ENCODE peak calls at places on chromosome 1, in five cellular contexts. I is H9, C is K562, M is tibial artery, T is prostate gland. J is an unnamed sample. For H3K4me1, the result is how much of the 10 kb centered on the place peaks cover.

GRCh38 chr1:177451191-177451590 is 280.4 kb downstream of the BRINP2 start:
- DNase-seq in I (no peak), T (no peak), M (no peak), C (no peak), J (no peak)

GRCh38 chr1:167476061-167476460 is 42.3 kb downstream of the CD247 start:
- DNase-seq in C (no peak), T (no peak), M (no peak), I (no peak), J (no peak)

GRCh38 chr1:145871994-145872411 is 13.1 kb upstream of the PIAS3 start:
- DNase-seq in C (no peak), I (peak), T (no peak), M (no peak), J (no peak)

GRCh38 chr1:173269490-173270230 is 62.5 kb upstream of the TNFSF4 start:
- DNase-seq in C (peak), T (no peak), I (no peak), M (no peak), J (no peak)

GRCh38 chr1:183550915-183551314 is 39.3 kb downstream of the NCF2 start:
- DNase-seq in M (no peak), C (no peak), T (no peak), I (no peak), J (no peak)

GRCh38 chr1:22410401-22410800 is 41.2 kb upstream of the ZBTB40 start:
- DNase-seq in T (no peak), C (no peak), M (no peak), I (no peak), J (no peak)

GRCh38 chr1:109669246-109669948 is 1.5 kb downstream of the GSTM2 start:
- DNase-seq in M (no peak), T (no peak), I (no peak), C (no peak), J (no peak)

GRCh38 chr1:228515200-228515834 is 28.1 kb downstream of the RNF187 start:
- DNase-seq in M (no peak), C (peak), I (no peak), T (no peak), J (no peak)

GRCh38 chr1:172900359-172900997 is 150.3 kb downstream of the TNFSF18 start:
- DNase-seq in I (no peak), M (no peak), C (no peak), T (no peak), J (no peak)

GRCh38 chr1:205907794-205908193 is 35.5 kb downstream of the SLC26A9 start:
- DNase-seq in I (no peak), C (peak), M (no peak), T (no peak), J (peak)

GRCh38 chr1:167518331-167518700 is at the start of gene CD247:
- DNase-seq in I (no peak), C (no peak), T (no peak), M (no peak), J (no peak)

GRCh38 chr1:26965213-26965612 is 4.9 kb upstream of the KDF1 start:
- DNase-seq in I (no peak), C (no peak), M (no peak), T (no peak), J (no peak)

GRCh38 chr1:15417365-15417934 is 7.8 kb downstream of the EFHD2 start:
- DNase-seq in T (no peak), M (peak), I (no peak), C (peak), J (no peak)

GRCh38 chr1:33576821-33577599 is 104.6 kb downstream of the ZSCAN20 start:
- DNase-seq in I (no peak), M (no peak), C (no peak), T (no peak), J (no peak)

GRCh38 chr1:182206628-182207239 is 145.2 kb upstream of the ZNF648 start:
- DNase-seq in I (no peak), M (peak), C (peak), T (no peak), J (no peak)

GRCh38 chr1:49526672-49527071 is 497.1 kb downstream of the AGBL4 start:
- DNase-seq in C (no peak), I (no peak), T (no peak), M (no peak), J (no peak)

GRCh38 chr1:223175633-223176032 is 32.6 kb upstream of the TLR5 start:
- DNase-seq in M (peak), I (no peak), T (no peak), C (no peak), J (no peak)

GRCh38 chr1:22171951-22172715 is 29.2 kb upstream of the WNT4 start:
- DNase-seq in C (no peak), I (peak), M (no peak), T (no peak), J (no peak)

GRCh38 chr1:47630346-47630745 is 192.5 kb downstream of the FOXD2 start:
- DNase-seq in I (no peak), M (peak), C (no peak), T (no peak), J (no peak)

GRCh38 chr1:38826262-38826661 is 33.3 kb downstream of the RRAGC start:
- DNase-seq in C (no peak), I (no peak), M (no peak), T (no peak), J (no peak)

GRCh38 chr1:117060441-117061317 is 553 bp downstream of the TTF2 start:
- DNase-seq in T (peak), C (peak), M (no peak), I (no peak), J (no peak)

GRCh38 chr1:54200519-54200997 is 591 bp downstream of the MRPL37 start:
- DNase-seq in I (no peak), C (no peak), M (no peak), T (no peak), J (no peak)

GRCh38 chr1:63108226-63108625 is 214.1 kb upstream of the FOXD3 start:
- DNase-seq in M (no peak), I (no peak), C (no peak), T (no peak), J (no peak)
- H3K4me1 ChIP-seq in M (under half), I (under half), C (under half), T (under half), J (under half)

GRCh38 chr1:40389234-40389815 is 15.8 kb downstream of the SMAP2 start:
- DNase-seq in M (no peak), I (no peak), C (no peak), T (no peak), J (no peak)
- H3K4me1 ChIP-seq in M (half or more), I (under half), C (half or more), T (under half), J (under half)

DNA sequence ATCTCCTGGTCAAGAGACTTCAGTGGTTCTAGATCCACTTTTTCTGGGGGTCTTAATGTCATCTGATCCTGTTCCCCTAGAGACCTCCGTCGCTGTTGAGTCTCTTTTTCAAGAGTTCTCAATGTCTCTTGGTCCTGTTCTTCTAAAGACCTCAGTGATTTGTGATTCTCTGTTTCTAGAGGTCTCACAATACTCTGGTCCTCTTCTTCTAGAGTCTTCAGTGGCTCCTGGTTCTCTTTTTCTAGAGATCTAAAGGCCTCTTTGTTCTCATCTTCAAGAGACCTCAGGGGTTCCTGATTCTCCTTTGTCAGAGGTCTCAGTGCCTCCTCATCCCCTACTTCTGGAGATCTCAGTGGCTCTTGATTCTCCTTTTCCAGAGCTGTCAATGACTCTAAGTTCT is 5.4 kb downstream of the NES start:
- DNase-seq in I (no peak), C (no peak), M (no peak), T (no peak), J (no peak)
- H3K4me1 ChIP-seq in I (under half), C (under half), M (half or more), T (under half), J (under half)

GRCh38 chr1:45911634-45912033 is 108.2 kb downstream of the MAST2 start:
- DNase-seq in I (no peak), M (no peak), C (no peak), T (no peak), J (no peak)

GRCh38 chr1:45913925-45914501 is 110.6 kb downstream of the MAST2 start:
- DNase-seq in M (no peak), C (no peak), I (no peak), T (no peak), J (no peak)

GRCh38 chr1:45913183-45913924 is 109.9 kb downstream of the MAST2 start:
- DNase-seq in I (no peak), M (peak), C (peak), T (no peak), J (no peak)

DNA sequence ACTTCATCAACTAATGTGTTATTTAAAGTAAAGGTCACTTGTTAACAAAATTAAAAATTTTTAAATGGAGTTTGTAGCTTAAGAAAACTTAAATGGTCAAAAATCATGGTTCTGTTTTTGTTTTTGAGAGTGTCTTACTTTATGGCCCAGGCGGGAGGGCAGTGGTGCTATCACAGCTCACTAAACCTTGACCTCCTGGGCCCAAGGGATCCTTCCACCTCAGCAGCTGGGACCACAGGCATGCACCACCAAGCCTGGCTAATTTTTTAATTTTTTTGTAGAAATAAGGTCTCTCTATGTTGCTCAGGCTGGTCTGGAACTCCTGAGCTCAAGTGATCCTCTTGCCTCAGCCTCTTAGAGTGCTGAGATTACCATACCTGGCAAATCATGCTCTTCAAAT is 111.4 kb downstream of the MAST2 start:
- DNase-seq in T (no peak), C (no peak), I (no peak), M (no peak), J (no peak)
- H3K4me1 ChIP-seq in T (under half), C (under half), I (under half), M (under half), J (under half)

GRCh38 chr1:211630236-211631081 is 45.0 kb downstream of the NEK2 start:
- DNase-seq in M (no peak), C (peak), I (peak), T (no peak), J (no peak)
- H3K4me1 ChIP-seq in M (under half), C (under half), I (under half), T (under half), J (under half)

J was measured in iPS DF 6.9.